ENCODE peak calls at places on chromosomes 6 and 20, in five cellular contexts. Q is left lung, E is PC-9, T is ovary, Y is cardiac muscle cell. H is an unnamed sample.

GRCh38 chr6:142803027-142803426 is 141.9 kb downstream of the HIVEP2 start:
- DNase-seq in Q (no peak), E (no peak), T (no peak), Y (no peak), H (no peak)

GRCh38 chr20:38221041-38221589 is 39.4 kb downstream of the KIAA1755 start:
- DNase-seq in Q (peak; percentile 91), E (peak; percentile 90), T (peak; percentile 43), Y (peak; percentile 85), H (peak; percentile 66)

GRCh38 chr20:63402178-63402859 is 41.2 kb upstream of the CHRNA4 start:
- DNase-seq in Q (no peak), E (no peak), T (no peak), Y (no peak), H (no peak)

GRCh38 chr20:58233881-58234528 is 5.6 kb upstream of the ANKRD60 start:
- DNase-seq in Q (no peak), E (peak; percentile 37), T (no peak), Y (peak; percentile 43), H (peak; percentile 42)

GRCh38 chr20:44780226-44780625 is 30.1 kb downstream of the RIMS4 start:
- DNase-seq in Q (no peak), E (peak; percentile 37), T (peak; percentile 39), Y (peak; percentile 88), H (no peak)

GRCh38 chr6:89386917-89387491 is 25.1 kb downstream of the RRAGD start:
- DNase-seq in Q (no peak), E (no peak), T (no peak), Y (no peak), H (no peak)

GRCh38 chr6:134683783-134684765 is 265.8 kb downstream of the ALDH8A1 start:
- DNase-seq in Q (no peak), E (no peak), T (no peak), Y (no peak), H (no peak)

GRCh38 chr20:13870349-13870748 is 85.5 kb downstream of the NDUFAF5 start:
- DNase-seq in Q (no peak), E (no peak), T (no peak), Y (no peak), H (no peak)

GRCh38 chr6:129641344-129641743 is 68.6 kb downstream of the ARHGAP18 start:
- DNase-seq in Q (no peak), E (no peak), T (no peak), Y (no peak), H (no peak)

GRCh38 chr20:17863577-17864292 is 104.9 kb downstream of the SNX5 start:
- DNase-seq in Q (no peak), E (no peak), T (peak; percentile 36), Y (no peak), H (no peak)

DNA sequence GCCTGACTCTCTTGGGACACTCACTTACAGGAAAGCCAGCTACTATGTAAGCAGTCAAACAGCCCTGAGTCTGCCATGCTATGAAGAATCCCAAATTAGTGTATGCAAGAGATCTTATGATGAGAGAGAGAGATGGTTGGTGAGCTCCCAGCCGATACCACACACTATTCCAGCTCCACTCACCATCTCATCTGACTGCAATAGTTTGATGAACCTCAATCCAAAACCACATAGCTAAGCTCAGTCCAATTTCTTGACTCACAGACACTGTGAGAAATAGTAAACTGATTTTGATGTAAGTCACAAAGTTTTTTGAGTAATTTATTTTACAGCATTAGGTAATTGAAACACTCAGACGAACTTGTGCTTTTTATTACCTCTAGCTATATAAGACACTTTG is 441.4 kb downstream of the COL12A1 start:
- DNase-seq in Q (no peak), E (no peak), T (no peak), Y (no peak), H (no peak)
- H3K27ac ChIP-seq in Q (no peak overlapping the region), E (no peak overlapping the region), T (no peak overlapping the region), Y (no peak overlapping the region), H (no peak overlapping the region)

DNA sequence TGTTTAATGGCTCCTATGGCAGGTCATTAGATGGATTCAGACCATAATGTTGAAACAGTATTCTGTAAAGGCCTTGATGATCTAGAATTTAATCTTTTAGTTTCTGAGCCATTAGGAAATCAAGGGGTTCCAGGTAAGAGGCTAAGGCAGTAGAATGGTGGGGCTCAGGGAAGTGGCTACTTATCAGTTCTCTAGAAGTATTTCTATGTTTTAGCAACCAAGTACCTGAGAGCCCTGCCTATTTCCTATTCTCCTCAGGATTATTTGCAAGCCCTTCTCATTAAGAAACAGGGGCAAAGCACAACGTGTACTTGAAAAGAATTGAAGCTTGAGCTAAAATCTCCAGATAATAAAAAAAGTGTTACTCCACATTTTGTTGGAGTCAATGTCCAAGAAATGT is 646.5 kb downstream of the RNF144B start:
- DNase-seq in Q (no peak), E (no peak), T (no peak), Y (no peak), H (no peak)
- H3K27ac ChIP-seq in Q (peak overlapping the region; percentile 10), E (no peak overlapping the region), T (no peak overlapping the region), Y (peak overlapping the region; percentile 79), H (no peak overlapping the region)

DNA sequence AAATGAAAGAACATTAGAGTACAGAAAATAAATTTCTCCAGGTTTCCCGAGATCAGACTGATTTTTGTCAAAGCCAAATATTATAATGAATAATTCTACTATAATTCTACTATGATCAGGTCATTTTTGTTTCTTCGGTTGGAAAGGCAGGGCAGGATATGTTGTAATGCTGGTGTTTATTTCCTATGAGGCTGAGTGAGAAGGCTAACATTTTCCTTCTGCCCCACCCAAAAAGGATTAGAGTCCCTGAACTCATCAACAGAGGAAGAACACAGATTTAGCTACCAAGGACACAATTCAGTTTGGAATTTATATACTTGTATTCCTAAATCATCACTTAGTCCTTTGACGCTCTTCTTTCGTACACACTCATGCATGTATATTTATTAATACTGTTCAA is 318.9 kb downstream of the SYNE1 start:
- DNase-seq in Q (no peak), E (no peak), T (no peak), Y (no peak), H (no peak)
- H3K27ac ChIP-seq in Q (peak overlapping the region; percentile 49), E (no peak overlapping the region), T (peak overlapping the region; percentile 20), Y (no peak overlapping the region), H (no peak overlapping the region)

GRCh38 chr6:43146228-43146627 is 24.8 kb upstream of the SRF start:
- DNase-seq in Q (no peak), E (no peak), T (no peak), Y (no peak), H (no peak)
- H3K27ac ChIP-seq in Q (no peak overlapping the region), E (no peak overlapping the region), T (no peak overlapping the region), Y (no peak overlapping the region), H (no peak overlapping the region)